ENCODE peak calls at places on chromosomes 16 and 17, in six cellular contexts. M is left ventricle myocardium inferior; W is cardiac muscle cell; U is CD8-positive, alpha-beta T cell; X is cardiac fibroblast; R is pancreas. J is an unnamed sample.

GRCh38 chr16:51637744-51638100 is 486.7 kb upstream of the SALL1 start:
- DNase-seq in M (no peak), W (no peak), U (no peak), X (peak), R (no peak), J (no peak)

GRCh38 chr17:6231886-6232767 is 161.9 kb downstream of the WSCD1 start:
- DNase-seq in M (no peak), W (no peak), U (no peak), X (no peak), R (no peak), J (no peak)

GRCh38 chr16:598823-599739 is 9.2 kb downstream of the RAB40C start:
- DNase-seq in M (no peak), W (no peak), U (no peak), X (no peak), R (no peak), J (no peak)

GRCh38 chr17:72183194-72183685 is 62.4 kb downstream of the SOX9 start:
- DNase-seq in M (no peak), W (no peak), U (no peak), X (no peak), R (no peak), J (no peak)

GRCh38 chr17:17127730-17128291 is 78.3 kb downstream of the PLD6 start:
- DNase-seq in M (peak), W (no peak), U (no peak), X (no peak), R (no peak), J (no peak)

GRCh38 chr17:37742762-37743611 is 1.9 kb downstream of the HNF1B start:
- DNase-seq in M (no peak), W (peak), U (no peak), X (no peak), R (peak), J (no peak)

GRCh38 chr17:55354010-55354409 is 67.6 kb downstream of the MMD start:
- DNase-seq in M (no peak), W (no peak), U (no peak), X (no peak), R (no peak), J (no peak)

GRCh38 chr17:43673516-43674323 is 12.0 kb upstream of the MEOX1 start:
- DNase-seq in M (peak), W (peak), U (peak), X (peak), R (peak), J (peak)

GRCh38 chr16:58070585-58070984 is 45.0 kb downstream of the MMP15 start:
- DNase-seq in M (no peak), W (no peak), U (no peak), X (no peak), R (no peak), J (no peak)

GRCh38 chr17:63370696-63371095 is 75.4 kb downstream of the CYB561 start:
- DNase-seq in M (no peak), W (no peak), U (no peak), X (no peak), R (no peak), J (no peak)

GRCh38 chr16:83134638-83135037 is 507.9 kb downstream of the CDH13 start:
- DNase-seq in M (no peak), W (no peak), U (no peak), X (no peak), R (no peak), J (no peak)

GRCh38 chr16:4862639-4863038 is 15.4 kb downstream of the UBN1 start:
- DNase-seq in M (no peak), W (no peak), U (no peak), X (no peak), R (peak), J (no peak)

GRCh38 chr17:43823350-43824084 is 9.4 kb downstream of the MPP3 start:
- DNase-seq in M (peak), W (no peak), U (no peak), X (no peak), R (no peak), J (no peak)

GRCh38 chr17:48614904-48615211 is 234 bp downstream of the HOXB8 start:
- DNase-seq in M (no peak), W (no peak), U (no peak), X (no peak), R (no peak), J (no peak)

GRCh38 chr16:740459-740763 is 386 bp downstream of the CIAO3 start:
- DNase-seq in M (no peak), W (no peak), U (no peak), X (no peak), R (no peak), J (no peak)

GRCh38 chr17:76453431-76453743 is 435 bp upstream of the UBE2O start:
- DNase-seq in M (no peak), W (no peak), U (no peak), X (no peak), R (no peak), J (no peak)
- TF ChIP-seq CTCF in M (no peak), W (no peak), U (peak), X (no peak), R (no peak), J (peak)

GRCh38 chr17:83174859-83175550 is 95.6 kb downstream of the METRNL start:
- DNase-seq in M (no peak), W (no peak), U (no peak), X (no peak), R (no peak), J (no peak)
- TF ChIP-seq CTCF in M (no peak), W (peak), U (no peak), X (no peak), R (no peak), J (no peak)

DNA sequence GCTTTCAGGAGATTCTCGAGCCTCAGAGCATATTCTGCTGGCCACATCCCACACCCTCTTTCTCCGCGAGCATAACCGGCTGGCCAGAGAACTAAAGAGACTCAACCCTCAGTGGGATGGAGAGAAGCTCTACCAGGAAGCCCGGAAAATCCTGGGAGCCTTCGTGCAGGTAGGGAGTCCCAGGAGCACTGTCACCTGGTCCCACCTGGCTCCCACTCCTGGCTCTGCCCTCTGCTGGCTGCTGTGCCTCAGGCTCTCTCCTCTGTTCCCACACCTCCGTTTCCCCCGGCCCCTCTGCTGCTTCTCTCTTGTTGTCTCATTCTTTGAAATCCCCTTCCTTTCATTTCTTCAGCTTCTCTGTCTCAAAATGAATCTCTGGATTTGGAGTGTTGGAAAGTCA is 16.4 kb downstream of the LPO start:
- DNase-seq in M (no peak), W (no peak), U (no peak), X (no peak), R (no peak), J (no peak)
- TF ChIP-seq CTCF in M (no peak), W (no peak), U (no peak), X (no peak), R (no peak), J (no peak)

GRCh38 chr16:12392585-12393089 is 411.1 kb downstream of the CPPED1 start:
- DNase-seq in M (no peak), W (no peak), U (no peak), X (no peak), R (no peak), J (no peak)
- TF ChIP-seq CTCF in M (no peak), W (no peak), U (no peak), X (peak), R (no peak), J (no peak)

J was measured in glutamatergic neuron.